ENCODE peak calls at places on chromosomes 1 and 21, in ten cellular contexts. Z is cardiac fibroblast, Y is epithelial cell of esophagus, K is left ventricle myocardium inferior, R is cardiac muscle cell, G is A549, I is dorsolateral prefrontal cortex, B is upper lobe of right lung, C is foreskin fibroblast, X is body of pancreas. J is an unnamed sample.

GRCh38 chr1:36344395-36344680 is 20.9 kb upstream of the EVA1B start:
- DNase-seq in C (no peak), X (no peak), B (no peak), G (no peak), Z (no peak), K (no peak), R (no peak), Y (no peak), I (no peak), J (no peak)

GRCh38 chr1:88763649-88764406 is 79.8 kb downstream of the PKN2 start:
- DNase-seq in K (no peak), R (peak; percentile 13), B (no peak), Z (peak; percentile 49), I (no peak), Y (peak; percentile 16), G (no peak), C (peak; percentile 17), X (no peak), J (peak; percentile 69)

GRCh38 chr21:42466700-42467612 is 29.1 kb downstream of the RSPH1 start:
- DNase-seq in G (peak; percentile 19), K (no peak), Y (peak; percentile 56), X (peak; percentile 14), Z (peak; percentile 46), B (no peak), C (no peak), I (no peak), R (peak; percentile 37), J (peak; percentile 2)

GRCh38 chr1:8712413-8713229 is 104.8 kb downstream of the RERE start:
- DNase-seq in R (peak; percentile 93), Z (peak; percentile 97), B (no peak), X (no peak), C (peak; percentile 73), I (no peak), Y (peak; percentile 71), K (no peak), G (peak; percentile 93), J (peak; percentile 95)

GRCh38 chr1:5628416-5628815 is 363.8 kb downstream of the NPHP4 start:
- DNase-seq in X (no peak), B (no peak), K (no peak), Y (no peak), Z (no peak), G (no peak), R (no peak), C (no peak), I (no peak), J (no peak)

GRCh38 chr1:61253059-61253735 is 170.8 kb downstream of the NFIA start:
- DNase-seq in K (peak; percentile 73), I (peak; percentile 32), G (peak; percentile 78), R (peak; percentile 83), C (peak; percentile 28), Z (peak; percentile 92), B (no peak), Y (peak; percentile 79), X (peak; percentile 80), J (peak; percentile 70)

GRCh38 chr1:239814306-239814881 is 277.3 kb upstream of the FMN2 start:
- DNase-seq in G (peak; percentile 89), Z (peak; percentile 25), X (no peak), B (no peak), R (peak; percentile 22), K (no peak), C (no peak), Y (peak; percentile 92), I (peak; percentile 22), J (peak; percentile 12)

GRCh38 chr21:43916691-43917514 is 51.9 kb downstream of the AGPAT3 start:
- DNase-seq in Z (no peak), G (no peak), K (no peak), C (no peak), Y (no peak), X (no peak), I (no peak), R (peak; percentile 13), B (peak; percentile 65), J (no peak)

GRCh38 chr1:77063118-77063517 is 156.1 kb downstream of the PIGK start:
- DNase-seq in G (no peak), Z (peak; percentile 5), X (no peak), B (no peak), R (no peak), Y (no peak), I (no peak), C (no peak), K (no peak), J (no peak)

GRCh38 chr1:89254658-89255287 is 17.9 kb downstream of the GBP5 start:
- DNase-seq in R (peak; percentile 46), Y (peak; percentile 17), K (no peak), X (no peak), G (no peak), I (no peak), B (no peak), C (no peak), Z (peak; percentile 45), J (no peak)

GRCh38 chr1:50975436-50975835 is 5.4 kb downstream of the CDKN2C start:
- DNase-seq in C (no peak), K (no peak), G (no peak), I (no peak), Y (no peak), B (no peak), Z (no peak), X (no peak), R (no peak), J (peak; percentile 36)

GRCh38 chr1:117122297-117123025 is 912 bp upstream of the TRIM45 start:
- DNase-seq in B (no peak), K (no peak), I (no peak), R (no peak), Z (no peak), C (no peak), G (no peak), X (no peak), Y (no peak), J (no peak)
- TF ChIP-seq CTCF in B (no peak), K (no peak), I (no peak), R (no peak), Z (no peak), C (no peak), G (no peak), X (no peak), Y (no peak), J (no peak)

GRCh38 chr1:223142269-223142668 is 779 bp downstream of the TLR5 start:
- DNase-seq in R (no peak), G (no peak), X (no peak), K (no peak), Y (no peak), I (no peak), C (no peak), B (no peak), Z (no peak), J (no peak)
- H3K4me3 ChIP-seq in R (peak overlapping the region; percentile 31), G (peak overlapping the region; percentile 48), X (no peak overlapping the region), K (peak overlapping the region; percentile 74), Y (peak overlapping the region; percentile 49), I (peak overlapping the region; percentile 51), C (no peak overlapping the region), B (peak overlapping the region; percentile 66), Z (no peak overlapping the region), J (no peak overlapping the region)

DNA sequence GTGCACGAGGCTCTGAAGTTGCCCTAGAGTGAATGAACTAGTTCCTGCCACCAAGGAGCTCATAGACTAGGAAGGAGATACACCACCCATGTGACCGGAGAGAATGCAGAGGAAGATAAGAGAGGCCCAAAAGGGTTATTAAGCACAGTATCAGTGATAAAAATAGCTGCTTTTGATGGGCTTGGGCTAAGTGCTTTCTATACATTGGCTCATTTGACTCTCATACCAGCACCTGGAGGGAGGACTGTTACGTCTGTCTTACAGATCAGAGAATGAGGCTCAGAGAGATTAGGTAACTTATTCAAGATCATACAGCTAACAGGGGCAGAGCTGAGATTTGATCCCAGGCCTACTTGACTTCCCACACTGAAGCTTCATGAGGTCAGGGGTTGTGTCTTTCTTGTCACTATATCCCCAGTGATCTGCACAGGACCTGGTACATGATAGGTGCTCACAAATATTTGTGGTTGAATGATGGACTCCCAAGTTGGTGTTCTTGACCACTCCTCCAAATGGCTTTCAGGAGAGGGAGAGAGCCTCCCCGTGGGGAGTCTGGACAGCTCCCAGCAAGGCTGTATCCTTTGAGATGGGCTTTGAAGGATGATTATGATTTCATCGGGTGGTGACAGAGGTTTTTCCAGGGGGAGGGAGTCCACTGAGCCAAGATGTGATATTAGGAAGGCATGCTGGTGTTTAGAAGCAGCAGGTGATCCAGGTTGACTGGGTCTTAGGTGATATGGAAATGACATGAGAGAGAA is 14.4 kb downstream of the PPFIA4 start:
- DNase-seq in Y (peak; percentile 31), B (no peak), X (no peak), Z (no peak), C (no peak), G (no peak), K (no peak), R (no peak), I (no peak), J (no peak)
- TF ChIP-seq CTCF in Y (no peak), B (no peak), X (no peak), Z (no peak), C (no peak), G (no peak), K (no peak), R (no peak), I (no peak), J (no peak)

DNA sequence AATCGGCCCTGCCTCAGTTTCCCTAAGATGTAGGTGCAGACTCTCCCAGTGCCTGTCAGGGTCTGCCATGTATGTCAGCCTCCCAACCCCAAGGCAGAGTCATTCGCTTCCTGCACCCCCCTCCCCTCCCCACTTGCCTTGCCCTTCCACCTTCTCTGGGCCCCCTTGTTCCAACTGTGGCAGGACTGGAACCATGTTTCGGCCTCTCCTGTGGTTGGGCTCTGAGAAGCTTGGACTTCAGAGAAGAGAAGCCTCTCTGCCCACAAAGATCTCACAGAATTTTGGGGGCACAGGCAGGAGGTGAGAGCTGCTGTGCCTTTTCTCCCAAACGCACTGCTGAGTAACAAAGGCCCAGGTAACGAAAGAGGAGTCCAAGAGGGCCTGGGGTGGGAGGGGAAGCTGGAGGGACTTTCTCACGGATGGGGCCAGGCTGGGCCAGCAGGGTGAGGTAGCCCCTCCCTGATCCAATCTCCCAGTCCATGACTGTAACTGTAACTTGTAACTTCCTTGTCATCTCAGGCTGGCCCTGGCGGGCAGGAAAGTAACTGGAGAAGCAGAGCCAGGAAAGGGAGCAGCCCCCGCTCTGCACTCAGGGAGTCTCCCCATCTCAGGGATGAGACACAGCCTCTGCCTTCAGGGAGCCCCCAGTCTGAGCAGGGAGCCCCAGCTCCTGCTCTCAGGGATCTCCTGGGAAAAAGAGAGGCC is 11.4 kb downstream of the CRABP2 start:
- DNase-seq in G (peak; percentile 34), R (no peak), K (no peak), Z (no peak), Y (peak; percentile 75), C (no peak), I (no peak), X (no peak), B (no peak), J (no peak)
- H3K4me3 ChIP-seq in G (no peak overlapping the region), R (no peak overlapping the region), K (no peak overlapping the region), Z (no peak overlapping the region), Y (no peak overlapping the region), C (no peak overlapping the region), I (no peak overlapping the region), X (no peak overlapping the region), B (no peak overlapping the region), J (no peak overlapping the region)

DNA sequence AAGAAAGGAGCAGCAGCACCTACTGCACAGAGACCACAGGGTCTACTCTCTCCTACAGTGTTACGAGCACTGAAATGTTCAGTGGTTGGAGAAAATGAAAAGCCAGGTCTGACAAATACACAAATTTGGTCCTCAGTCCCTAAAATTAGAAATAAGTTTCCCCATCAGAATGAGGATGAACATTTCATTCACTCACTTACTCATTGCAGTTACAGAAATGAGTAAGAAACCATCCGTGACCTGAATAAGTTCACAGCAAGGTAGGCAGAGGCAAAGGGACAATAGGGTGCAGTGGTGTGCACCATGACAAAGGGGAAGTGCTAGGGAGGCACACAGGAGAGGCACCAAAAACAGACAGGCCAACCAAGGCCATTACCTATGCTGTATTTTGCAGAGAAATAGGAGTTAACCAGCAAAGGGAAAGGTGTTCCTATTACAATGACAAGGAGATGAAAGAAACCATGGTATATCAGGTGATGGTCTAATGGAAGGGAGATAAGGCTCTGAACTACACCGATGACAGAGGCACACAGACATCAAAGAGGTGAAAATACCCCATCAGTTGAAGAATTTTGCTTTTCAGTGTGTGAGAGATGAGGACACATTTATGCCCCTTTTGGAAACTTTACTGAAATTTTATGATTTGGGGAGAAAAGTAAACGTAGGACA is 29.4 kb downstream of the VAV3 start:
- DNase-seq in R (no peak), C (no peak), Y (peak; percentile 20), B (no peak), K (no peak), Z (no peak), G (no peak), I (no peak), X (no peak), J (no peak)
- TF ChIP-seq CTCF in R (no peak), C (no peak), Y (no peak), B (no peak), K (no peak), Z (no peak), G (no peak), I (no peak), X (no peak), J (no peak)